ENCODE peak calls at places on chromosomes 3 and 15, in six cellular contexts. One of them, this sample, is unnamed.

GRCh38 chr3:63869929-63870328 is 6.3 kb downstream of the ATXN7 start:
- DNase-seq in IMR-90: no peak
- DNase-seq in cardiac muscle cell: no peak
- DNase-seq in A549: no peak
- DNase-seq in heart left ventricle: no peak
- DNase-seq in BE2C: no peak
- DNase-seq in this sample: no peak

GRCh38 chr15:47812436-47813109 is 95.3 kb downstream of the SEMA6D start:
- DNase-seq in IMR-90: peak; percentile 2
- DNase-seq in cardiac muscle cell: no peak
- DNase-seq in A549: peak; percentile 2
- DNase-seq in heart left ventricle: no peak
- DNase-seq in BE2C: no peak
- DNase-seq in this sample: no peak

GRCh38 chr15:64776402-64776786 is 1.0 kb upstream of the RBPMS2 start:
- DNase-seq in IMR-90: no peak
- DNase-seq in cardiac muscle cell: peak; percentile 37
- DNase-seq in A549: no peak
- DNase-seq in heart left ventricle: peak; percentile 32
- DNase-seq in BE2C: no peak
- DNase-seq in this sample: no peak

GRCh38 chr3:193563999-193564398 is 9.3 kb upstream of the ATP13A4 start:
- DNase-seq in IMR-90: no peak
- DNase-seq in cardiac muscle cell: peak; percentile 38
- DNase-seq in A549: no peak
- DNase-seq in heart left ventricle: no peak
- DNase-seq in BE2C: no peak
- DNase-seq in this sample: no peak

GRCh38 chr3:5231536-5231935 is 44.0 kb downstream of the EDEM1 start:
- DNase-seq in IMR-90: no peak
- DNase-seq in cardiac muscle cell: no peak
- DNase-seq in A549: no peak
- DNase-seq in heart left ventricle: no peak
- DNase-seq in BE2C: no peak
- DNase-seq in this sample: no peak

GRCh38 chr3:4695846-4696245 is 202.7 kb downstream of the ITPR1 start:
- DNase-seq in IMR-90: peak; percentile 23
- DNase-seq in cardiac muscle cell: no peak
- DNase-seq in A549: no peak
- DNase-seq in heart left ventricle: no peak
- DNase-seq in BE2C: no peak
- DNase-seq in this sample: no peak

GRCh38 chr15:48177875-48178611 is at the start of gene MYEF2:
- DNase-seq in IMR-90: peak; percentile 67
- DNase-seq in cardiac muscle cell: peak; percentile 88
- DNase-seq in A549: peak; percentile 44
- DNase-seq in heart left ventricle: peak; percentile 70
- DNase-seq in BE2C: peak; percentile 95
- DNase-seq in this sample: peak; percentile 79

GRCh38 chr3:32384938-32385337 is 6.7 kb upstream of the CMTM7 start:
- DNase-seq in IMR-90: peak; percentile 4
- DNase-seq in cardiac muscle cell: no peak
- DNase-seq in A549: no peak
- DNase-seq in heart left ventricle: no peak
- DNase-seq in BE2C: peak; percentile 69
- DNase-seq in this sample: no peak

GRCh38 chr3:42996633-42997075 is 17.5 kb downstream of the GASK1A start:
- DNase-seq in IMR-90: no peak
- DNase-seq in cardiac muscle cell: no peak
- DNase-seq in A549: no peak
- DNase-seq in heart left ventricle: no peak
- DNase-seq in BE2C: no peak
- DNase-seq in this sample: no peak

GRCh38 chr15:64749167-64749566 is 26.2 kb downstream of the RBPMS2 start:
- DNase-seq in IMR-90: peak; percentile 86
- DNase-seq in cardiac muscle cell: no peak
- DNase-seq in A549: no peak
- DNase-seq in heart left ventricle: peak; percentile 73
- DNase-seq in BE2C: no peak
- DNase-seq in this sample: no peak

GRCh38 chr3:118932822-118933558 is 101.7 kb downstream of the IGSF11 start:
- DNase-seq in IMR-90: no peak
- DNase-seq in cardiac muscle cell: no peak
- DNase-seq in A549: no peak
- DNase-seq in heart left ventricle: peak; percentile 29
- DNase-seq in BE2C: no peak
- DNase-seq in this sample: no peak

GRCh38 chr3:50125541-50126286 is 29.4 kb upstream of the SEMA3F start:
- DNase-seq in IMR-90: no peak
- DNase-seq in cardiac muscle cell: no peak
- DNase-seq in A549: no peak
- DNase-seq in heart left ventricle: no peak
- DNase-seq in BE2C: no peak
- DNase-seq in this sample: no peak

GRCh38 chr3:153173758-153174516 is 11.9 kb downstream of the RAP2B start:
- DNase-seq in IMR-90: peak; percentile 75
- DNase-seq in cardiac muscle cell: no peak
- DNase-seq in A549: no peak
- DNase-seq in heart left ventricle: no peak
- DNase-seq in BE2C: no peak
- DNase-seq in this sample: no peak

GRCh38 chr3:186821429-186822367 is 15.4 kb upstream of the RFC4 start:
- DNase-seq in IMR-90: peak; percentile 83
- DNase-seq in cardiac muscle cell: peak; percentile 57
- DNase-seq in A549: no peak
- DNase-seq in heart left ventricle: no peak
- DNase-seq in BE2C: peak; percentile 36
- DNase-seq in this sample: no peak

GRCh38 chr15:31377030-31377429 is 50.4 kb downstream of the KLF13 start:
- DNase-seq in IMR-90: no peak
- DNase-seq in cardiac muscle cell: no peak
- DNase-seq in A549: no peak
- DNase-seq in heart left ventricle: no peak
- DNase-seq in BE2C: no peak
- DNase-seq in this sample: no peak

GRCh38 chr3:51686512-51687215 is 15.6 kb downstream of the TEX264 start:
- DNase-seq in IMR-90: peak; percentile 8
- DNase-seq in cardiac muscle cell: peak; percentile 45
- DNase-seq in A549: no peak
- DNase-seq in heart left ventricle: peak; percentile 81
- DNase-seq in BE2C: no peak
- DNase-seq in this sample: no peak

GRCh38 chr3:54783611-54784010 is 144.2 kb downstream of the LRTM1 start:
- DNase-seq in IMR-90: no peak
- DNase-seq in cardiac muscle cell: no peak
- DNase-seq in A549: no peak
- DNase-seq in heart left ventricle: no peak
- DNase-seq in BE2C: no peak
- DNase-seq in this sample: no peak

GRCh38 chr3:186452517-186452916 is 90.5 kb upstream of the DGKG start:
- DNase-seq in IMR-90: peak; percentile 80
- DNase-seq in cardiac muscle cell: no peak
- DNase-seq in A549: no peak
- DNase-seq in heart left ventricle: no peak
- DNase-seq in BE2C: no peak
- DNase-seq in this sample: no peak

GRCh38 chr3:71310595-71311319 is 272.8 kb downstream of the FOXP1 start:
- DNase-seq in IMR-90: peak; percentile 55
- DNase-seq in cardiac muscle cell: no peak
- DNase-seq in A549: no peak
- DNase-seq in heart left ventricle: peak; percentile 64
- DNase-seq in BE2C: peak; percentile 73
- DNase-seq in this sample: no peak
- TF ChIP-seq CTCF in IMR-90: peak; percentile 16
- TF ChIP-seq CTCF in cardiac muscle cell: peak; percentile 31
- TF ChIP-seq CTCF in A549: no peak
- TF ChIP-seq CTCF in heart left ventricle: no peak
- TF ChIP-seq CTCF in BE2C: peak; percentile 51
- TF ChIP-seq CTCF in this sample: no peak

DNA sequence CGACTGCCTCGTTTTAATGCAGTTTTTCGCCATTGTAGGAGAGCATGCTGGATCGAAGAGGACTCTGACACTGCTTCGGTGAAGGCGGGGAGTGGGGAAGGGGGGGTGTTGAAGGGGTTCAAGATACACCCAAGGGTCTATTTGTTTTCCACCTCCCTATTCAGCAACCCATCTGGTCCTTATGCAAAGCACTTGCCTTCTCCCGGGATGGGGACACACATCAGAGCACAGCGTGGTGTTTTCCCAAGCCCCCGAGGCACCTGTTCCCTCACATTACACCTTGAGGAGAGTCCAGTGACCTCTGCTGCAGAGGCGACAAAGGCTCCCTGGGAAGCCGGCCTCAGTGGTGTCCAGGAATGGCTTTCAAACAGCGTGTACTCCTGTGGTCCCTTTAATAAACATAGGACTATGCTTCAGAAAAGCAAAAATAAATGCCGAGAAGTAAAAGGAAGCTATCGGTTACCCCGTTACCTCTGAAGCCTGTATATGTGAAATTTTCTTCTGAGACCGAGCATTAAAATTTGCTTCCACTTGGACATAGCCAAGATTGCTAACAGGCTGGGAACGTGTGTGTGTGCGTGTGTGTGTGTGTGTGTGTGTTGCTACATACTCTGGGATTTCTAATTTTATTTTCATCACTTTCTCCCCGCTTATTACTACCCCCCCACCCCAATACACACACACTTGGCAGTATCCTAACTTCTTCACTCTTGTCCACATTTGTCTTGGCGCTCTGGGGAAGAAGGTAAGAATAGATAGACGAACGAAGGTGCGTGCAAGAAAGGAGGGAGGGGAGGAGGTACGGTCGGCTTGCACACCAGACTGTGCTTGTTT is 53.2 kb downstream of the CCDC54 start:
- DNase-seq in IMR-90: peak; percentile 19
- DNase-seq in cardiac muscle cell: no peak
- DNase-seq in A549: no peak
- DNase-seq in heart left ventricle: no peak
- DNase-seq in BE2C: no peak
- DNase-seq in this sample: no peak
- TF ChIP-seq CTCF in IMR-90: no peak
- TF ChIP-seq CTCF in cardiac muscle cell: no peak
- TF ChIP-seq CTCF in A549: no peak
- TF ChIP-seq CTCF in heart left ventricle: no peak
- TF ChIP-seq CTCF in BE2C: no peak
- TF ChIP-seq CTCF in this sample: no peak

GRCh38 chr15:94306700-94307650 is 75.6 kb downstream of the MCTP2 start:
- DNase-seq in IMR-90: peak; percentile 86
- DNase-seq in cardiac muscle cell: no peak
- DNase-seq in A549: no peak
- DNase-seq in heart left ventricle: no peak
- DNase-seq in BE2C: no peak
- DNase-seq in this sample: no peak

GRCh38 chr15:94300612-94301011 is 69.3 kb downstream of the MCTP2 start:
- DNase-seq in IMR-90: no peak
- DNase-seq in cardiac muscle cell: no peak
- DNase-seq in A549: no peak
- DNase-seq in heart left ventricle: peak; percentile 74
- DNase-seq in BE2C: no peak
- DNase-seq in this sample: no peak

GRCh38 chr15:94305133-94305532 is 73.8 kb downstream of the MCTP2 start:
- DNase-seq in IMR-90: peak; percentile 40
- DNase-seq in cardiac muscle cell: no peak
- DNase-seq in A549: no peak
- DNase-seq in heart left ventricle: no peak
- DNase-seq in BE2C: no peak
- DNase-seq in this sample: no peak
- TF ChIP-seq CTCF in IMR-90: no peak
- TF ChIP-seq CTCF in cardiac muscle cell: no peak
- TF ChIP-seq CTCF in A549: no peak
- TF ChIP-seq CTCF in heart left ventricle: no peak
- TF ChIP-seq CTCF in BE2C: no peak
- TF ChIP-seq CTCF in this sample: no peak

GRCh38 chr3:179811321-179812095 is 158.7 kb downstream of the USP13 start:
- DNase-seq in IMR-90: peak; percentile 93
- DNase-seq in cardiac muscle cell: peak; percentile 70
- DNase-seq in A549: peak; percentile 11
- DNase-seq in heart left ventricle: no peak
- DNase-seq in BE2C: peak; percentile 55
- DNase-seq in this sample: peak; percentile 39
- TF ChIP-seq CTCF in IMR-90: peak; percentile 78
- TF ChIP-seq CTCF in cardiac muscle cell: peak; percentile 67
- TF ChIP-seq CTCF in A549: peak; percentile 59
- TF ChIP-seq CTCF in heart left ventricle: peak; percentile 57
- TF ChIP-seq CTCF in BE2C: peak; percentile 88
- TF ChIP-seq CTCF in this sample: peak; percentile 83

DNA sequence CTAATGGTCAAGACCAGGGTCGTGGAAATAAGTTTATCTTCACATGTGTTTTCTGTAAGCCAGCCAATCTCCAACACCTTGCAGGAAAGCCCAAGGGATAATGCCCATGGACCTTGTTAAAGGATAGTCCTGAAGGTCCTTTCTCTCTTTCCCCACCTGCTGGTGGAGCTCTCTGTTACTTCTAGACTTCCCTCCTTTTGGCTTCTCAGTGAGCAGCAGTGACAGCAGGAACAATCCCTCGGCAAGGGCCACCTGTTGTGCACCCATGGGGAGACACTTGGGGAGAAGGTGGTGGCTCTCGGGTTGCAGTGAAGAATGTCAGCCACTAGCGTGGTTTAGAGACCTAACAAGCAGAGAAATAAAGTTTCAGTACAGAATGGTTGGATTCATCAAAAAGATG is 84.0 kb upstream of the OSBPL11 start:
- DNase-seq in IMR-90: no peak
- DNase-seq in cardiac muscle cell: no peak
- DNase-seq in A549: no peak
- DNase-seq in heart left ventricle: no peak
- DNase-seq in BE2C: no peak
- DNase-seq in this sample: no peak
- TF ChIP-seq CTCF in IMR-90: no peak
- TF ChIP-seq CTCF in cardiac muscle cell: no peak
- TF ChIP-seq CTCF in A549: no peak
- TF ChIP-seq CTCF in heart left ventricle: no peak
- TF ChIP-seq CTCF in BE2C: no peak
- TF ChIP-seq CTCF in this sample: no peak

GRCh38 chr3:197132916-197133530 is 103.4 kb upstream of the MELTF start:
- DNase-seq in IMR-90: no peak
- DNase-seq in cardiac muscle cell: no peak
- DNase-seq in A549: no peak
- DNase-seq in heart left ventricle: no peak
- DNase-seq in BE2C: no peak
- DNase-seq in this sample: no peak
- TF ChIP-seq CTCF in IMR-90: no peak
- TF ChIP-seq CTCF in cardiac muscle cell: no peak
- TF ChIP-seq CTCF in A549: no peak
- TF ChIP-seq CTCF in heart left ventricle: no peak
- TF ChIP-seq CTCF in BE2C: no peak
- TF ChIP-seq CTCF in this sample: no peak

GRCh38 chr3:121975702-121976302 is 46.2 kb downstream of the ILDR1 start:
- DNase-seq in IMR-90: no peak
- DNase-seq in cardiac muscle cell: no peak
- DNase-seq in A549: no peak
- DNase-seq in heart left ventricle: no peak
- DNase-seq in BE2C: no peak
- DNase-seq in this sample: no peak
- TF ChIP-seq CTCF in IMR-90: no peak
- TF ChIP-seq CTCF in cardiac muscle cell: no peak
- TF ChIP-seq CTCF in A549: no peak
- TF ChIP-seq CTCF in heart left ventricle: no peak
- TF ChIP-seq CTCF in BE2C: no peak
- TF ChIP-seq CTCF in this sample: no peak

This sample was measured in neural crest cell.